ENCODE peak calls at places on chromosomes 5 and 9, in four cellular contexts. One of them, this sample, is unnamed.

GRCh38 chr5:141846031-141846430 is 32.2 kb downstream of the PCDH1 start:
- DNase-seq in HT1080: no peak
- DNase-seq in T-cell: no peak
- DNase-seq in fibroblast of villous mesenchyme: peak
- DNase-seq in this sample: peak

GRCh38 chr9:100440071-100440470 is 13.1 kb downstream of the MSANTD3 start:
- DNase-seq in HT1080: no peak
- DNase-seq in T-cell: no peak
- DNase-seq in fibroblast of villous mesenchyme: peak
- DNase-seq in this sample: no peak

GRCh38 chr5:145937432-145938250 is 1.3 kb downstream of the SH3RF2 start:
- DNase-seq in HT1080: peak
- DNase-seq in T-cell: no peak
- DNase-seq in fibroblast of villous mesenchyme: no peak
- DNase-seq in this sample: peak

GRCh38 chr9:76996700-76997099 is 22.8 kb upstream of the FOXB2 start:
- DNase-seq in HT1080: no peak
- DNase-seq in T-cell: no peak
- DNase-seq in fibroblast of villous mesenchyme: peak
- DNase-seq in this sample: no peak

GRCh38 chr5:150345716-150346115 is 11.8 kb upstream of the TCOF1 start:
- DNase-seq in HT1080: no peak
- DNase-seq in T-cell: no peak
- DNase-seq in fibroblast of villous mesenchyme: no peak
- DNase-seq in this sample: no peak

GRCh38 chr9:126781186-126781585 is 23.7 kb upstream of the ZBTB43 start:
- DNase-seq in HT1080: no peak
- DNase-seq in T-cell: no peak
- DNase-seq in fibroblast of villous mesenchyme: no peak
- DNase-seq in this sample: no peak

GRCh38 chr9:133120343-133121199 is 469 bp downstream of the RALGDS start:
- DNase-seq in HT1080: no peak
- DNase-seq in T-cell: no peak
- DNase-seq in fibroblast of villous mesenchyme: no peak
- DNase-seq in this sample: no peak

GRCh38 chr9:134243778-134244467 is 79.6 kb upstream of the RNU6ATAC start:
- DNase-seq in HT1080: no peak
- DNase-seq in T-cell: no peak
- DNase-seq in fibroblast of villous mesenchyme: peak
- DNase-seq in this sample: no peak

GRCh38 chr9:1718836-1719235 is 296.3 kb upstream of the SMARCA2 start:
- DNase-seq in HT1080: no peak
- DNase-seq in T-cell: no peak
- DNase-seq in fibroblast of villous mesenchyme: no peak
- DNase-seq in this sample: no peak

GRCh38 chr5:145101246-145101645 is 733.9 kb downstream of the PRELID2 start:
- DNase-seq in HT1080: no peak
- DNase-seq in T-cell: no peak
- DNase-seq in fibroblast of villous mesenchyme: no peak
- DNase-seq in this sample: no peak

GRCh38 chr5:174454464-174454863 is 269.9 kb upstream of the MSX2 start:
- DNase-seq in HT1080: no peak
- DNase-seq in T-cell: no peak
- DNase-seq in fibroblast of villous mesenchyme: peak
- DNase-seq in this sample: no peak

GRCh38 chr9:2024888-2025781 is 10.0 kb downstream of the SMARCA2 start:
- DNase-seq in HT1080: no peak
- DNase-seq in T-cell: no peak
- DNase-seq in fibroblast of villous mesenchyme: peak
- DNase-seq in this sample: no peak

GRCh38 chr5:35884125-35884788 is 27.6 kb downstream of the IL7R start:
- DNase-seq in HT1080: peak
- DNase-seq in T-cell: no peak
- DNase-seq in fibroblast of villous mesenchyme: peak
- DNase-seq in this sample: peak

GRCh38 chr5:64977779-64978178 is 209.0 kb downstream of the CWC27 start:
- DNase-seq in HT1080: peak
- DNase-seq in T-cell: no peak
- DNase-seq in fibroblast of villous mesenchyme: peak
- DNase-seq in this sample: peak

GRCh38 chr9:69178583-69179011 is 4.5 kb downstream of the TJP2 start:
- DNase-seq in HT1080: peak
- DNase-seq in T-cell: no peak
- DNase-seq in fibroblast of villous mesenchyme: peak
- DNase-seq in this sample: peak

GRCh38 chr5:176774216-176775171 is 35.9 kb upstream of the UNC5A start:
- DNase-seq in HT1080: no peak
- DNase-seq in T-cell: no peak
- DNase-seq in fibroblast of villous mesenchyme: no peak
- DNase-seq in this sample: no peak

GRCh38 chr5:1293416-1293996 is 1.4 kb downstream of the TERT start:
- DNase-seq in HT1080: no peak
- DNase-seq in T-cell: no peak
- DNase-seq in fibroblast of villous mesenchyme: no peak
- DNase-seq in this sample: no peak

GRCh38 chr9:93531374-93531773 is 45.0 kb upstream of the PHF2 start:
- DNase-seq in HT1080: no peak
- DNase-seq in T-cell: no peak
- DNase-seq in fibroblast of villous mesenchyme: no peak
- DNase-seq in this sample: no peak

GRCh38 chr5:177362871-177363507 is 5.3 kb downstream of the RGS14 start:
- DNase-seq in HT1080: no peak
- DNase-seq in T-cell: peak
- DNase-seq in fibroblast of villous mesenchyme: peak
- DNase-seq in this sample: peak

GRCh38 chr9:112898872-112899281 is 8.2 kb upstream of the SLC46A2 start:
- DNase-seq in HT1080: no peak
- DNase-seq in T-cell: no peak
- DNase-seq in fibroblast of villous mesenchyme: peak
- DNase-seq in this sample: no peak

GRCh38 chr5:110338336-110339083 is 388.0 kb downstream of the TMEM232 start:
- DNase-seq in HT1080: no peak
- DNase-seq in T-cell: no peak
- DNase-seq in fibroblast of villous mesenchyme: peak
- DNase-seq in this sample: no peak

GRCh38 chr9:14231196-14231990 is 82.5 kb downstream of the NFIB start:
- DNase-seq in HT1080: no peak
- DNase-seq in T-cell: no peak
- DNase-seq in fibroblast of villous mesenchyme: no peak
- DNase-seq in this sample: no peak

GRCh38 chr9:124444166-124444565 is 6.1 kb upstream of the ADGRD2 start:
- DNase-seq in HT1080: no peak
- DNase-seq in T-cell: no peak
- DNase-seq in fibroblast of villous mesenchyme: no peak
- DNase-seq in this sample: no peak

GRCh38 chr9:122206118-122207046 is 22.4 kb downstream of the LHX6 start:
- DNase-seq in HT1080: peak
- DNase-seq in T-cell: no peak
- DNase-seq in fibroblast of villous mesenchyme: peak
- DNase-seq in this sample: no peak

GRCh38 chr9:78856144-78856543 is 559.2 kb downstream of the PSAT1 start:
- DNase-seq in HT1080: peak
- DNase-seq in T-cell: no peak
- DNase-seq in fibroblast of villous mesenchyme: no peak
- DNase-seq in this sample: peak

GRCh38 chr9:107504585-107505455 is 15.3 kb upstream of the KLF4 start:
- DNase-seq in HT1080: peak
- DNase-seq in T-cell: no peak
- DNase-seq in fibroblast of villous mesenchyme: peak
- DNase-seq in this sample: peak

GRCh38 chr9:137243626-137244485 is 2.8 kb downstream of the TUBB4B start:
- DNase-seq in HT1080: peak
- DNase-seq in T-cell: no peak
- DNase-seq in fibroblast of villous mesenchyme: no peak
- DNase-seq in this sample: no peak

GRCh38 chr9:136019041-136019680 is 58.0 kb upstream of the UBAC1 start:
- DNase-seq in HT1080: no peak
- DNase-seq in T-cell: no peak
- DNase-seq in fibroblast of villous mesenchyme: no peak
- DNase-seq in this sample: no peak

GRCh38 chr5:57280811-57281301 is 107.0 kb downstream of the GPBP1 start:
- DNase-seq in HT1080: no peak
- DNase-seq in T-cell: no peak
- DNase-seq in fibroblast of villous mesenchyme: no peak
- DNase-seq in this sample: no peak

GRCh38 chr5:43156388-43156787 is 35.6 kb upstream of the NIM1K start:
- DNase-seq in HT1080: no peak
- DNase-seq in T-cell: no peak
- DNase-seq in fibroblast of villous mesenchyme: peak
- DNase-seq in this sample: no peak

GRCh38 chr9:136122425-136123383 is 4.0 kb upstream of the TMEM250 start:
- DNase-seq in HT1080: no peak
- DNase-seq in T-cell: peak
- DNase-seq in fibroblast of villous mesenchyme: peak
- DNase-seq in this sample: peak

GRCh38 chr9:131406567-131407436 is 12.9 kb downstream of the PRRC2B start:
- DNase-seq in HT1080: no peak
- DNase-seq in T-cell: no peak
- DNase-seq in fibroblast of villous mesenchyme: peak
- DNase-seq in this sample: no peak

GRCh38 chr9:14535161-14535930 is 157.9 kb downstream of the ZDHHC21 start:
- DNase-seq in HT1080: no peak
- DNase-seq in T-cell: no peak
- DNase-seq in fibroblast of villous mesenchyme: no peak
- DNase-seq in this sample: no peak

GRCh38 chr9:124349267-124349666 is 66.0 kb downstream of the PSMB7 start:
- DNase-seq in HT1080: no peak
- DNase-seq in T-cell: no peak
- DNase-seq in fibroblast of villous mesenchyme: no peak
- DNase-seq in this sample: no peak

GRCh38 chr5:73529081-73529480 is 30.8 kb downstream of the BTF3 start:
- DNase-seq in HT1080: no peak
- DNase-seq in T-cell: no peak
- DNase-seq in fibroblast of villous mesenchyme: no peak
- DNase-seq in this sample: no peak

GRCh38 chr5:143968071-143968878 is 156.3 kb downstream of the HMHB1 start:
- DNase-seq in HT1080: peak
- DNase-seq in T-cell: no peak
- DNase-seq in fibroblast of villous mesenchyme: peak
- DNase-seq in this sample: peak

GRCh38 chr9:36450110-36450732 is 50.2 kb upstream of the RNF38 start:
- DNase-seq in HT1080: peak
- DNase-seq in T-cell: no peak
- DNase-seq in fibroblast of villous mesenchyme: peak
- DNase-seq in this sample: no peak

GRCh38 chr5:132761321-132762240 is 14.4 kb downstream of the CCNI2 start:
- DNase-seq in HT1080: no peak
- DNase-seq in T-cell: no peak
- DNase-seq in fibroblast of villous mesenchyme: no peak
- DNase-seq in this sample: no peak

GRCh38 chr9:130946778-130947617 is 8.0 kb upstream of the FIBCD1 start:
- DNase-seq in HT1080: peak
- DNase-seq in T-cell: no peak
- DNase-seq in fibroblast of villous mesenchyme: peak
- DNase-seq in this sample: peak

This sample was measured in NCI-H226.